ENCODE peak calls at places on chromosome 19, in ten cellular contexts. F is BJ, N is RWPE2, H is HAP-1, G is tibial artery, K is right atrium auricular region, E is thoracic aorta, Q is neural progenitor cell, D is heart right ventricle, P is Peyer's patch. R is an unnamed sample. For H3K36me3, the result is how much of the 10 kb centered on the place peaks cover.

GRCh38 chr19:13965377-13965896 is 13.1 kb downstream of the DCAF15 start:
- DNase-seq in G (no peak), H (no peak), P (no peak), K (no peak), F (no peak), E (no peak), N (no peak), Q (no peak), D (no peak), R (no peak)

GRCh38 chr19:34733266-34733825 is 697 bp upstream of the ZNF181 start:
- DNase-seq in G (peak), P (peak), K (peak), D (peak), H (peak), E (peak), Q (peak), N (no peak), F (no peak), R (no peak)

GRCh38 chr19:30450101-30450500 is 77.9 kb downstream of the ZNF536 start:
- DNase-seq in G (no peak), Q (peak), D (peak), H (peak), F (no peak), N (no peak), K (peak), P (no peak), E (no peak), R (peak)

GRCh38 chr19:44961821-44962220 is 6.6 kb downstream of the CLPTM1 start:
- DNase-seq in D (no peak), F (no peak), K (no peak), P (no peak), N (no peak), Q (no peak), G (no peak), E (no peak), H (no peak), R (no peak)

GRCh38 chr19:36838784-36839324 is 667 bp upstream of the ZNF790 start:
- DNase-seq in Q (no peak), H (no peak), G (no peak), P (no peak), D (no peak), K (no peak), F (peak), E (no peak), N (peak), R (no peak)

GRCh38 chr19:19115954-19116353 is 22.3 kb downstream of the TMEM161A start:
- DNase-seq in D (no peak), K (no peak), Q (peak), N (no peak), F (no peak), G (no peak), H (no peak), E (no peak), P (peak), R (peak)

GRCh38 chr19:21474671-21475181 is 30.7 kb upstream of the ZNF429 start:
- DNase-seq in Q (peak), H (no peak), P (peak), N (no peak), G (peak), E (peak), D (peak), K (peak), F (no peak), R (peak)

GRCh38 chr19:14434543-14435319 is 1.6 kb downstream of the PKN1 start:
- DNase-seq in E (peak), F (peak), G (peak), P (no peak), N (no peak), Q (no peak), K (peak), D (peak), H (no peak), R (peak)

GRCh38 chr19:17947815-17948473 is 15.1 kb downstream of the CCDC124 start:
- DNase-seq in G (peak), E (peak), K (peak), D (peak), Q (peak), P (peak), N (peak), F (peak), H (peak), R (peak)

GRCh38 chr19:15836345-15836594 is 20.8 kb upstream of the OR10H1 start:
- DNase-seq in H (no peak), P (no peak), N (no peak), F (no peak), G (no peak), Q (no peak), E (no peak), K (peak), D (no peak), R (no peak)

GRCh38 chr19:58334691-58335249 is 8.0 kb downstream of the ZSCAN22 start:
- DNase-seq in H (no peak), K (no peak), P (no peak), N (no peak), D (no peak), F (no peak), E (no peak), Q (no peak), G (no peak), R (no peak)

GRCh38 chr19:12939908-12940533 is 1.6 kb downstream of the CALR start:
- DNase-seq in Q (no peak), D (no peak), P (no peak), G (no peak), K (no peak), E (no peak), H (no peak), F (no peak), N (no peak), R (no peak)

GRCh38 chr19:57103573-57104277 is 16.1 kb upstream of the USP29 start:
- DNase-seq in F (peak), E (peak), G (peak), H (peak), Q (peak), D (peak), P (peak), N (no peak), K (peak), R (peak)

GRCh38 chr19:32233091-32233490 is 112.3 kb upstream of the ZNF507 start:
- DNase-seq in K (peak), N (no peak), Q (no peak), E (no peak), F (no peak), P (no peak), G (no peak), H (no peak), D (no peak), R (no peak)

GRCh38 chr19:43132696-43133095 is 50.2 kb upstream of the PSG2 start:
- DNase-seq in E (no peak), N (no peak), Q (no peak), H (no peak), P (no peak), K (no peak), F (no peak), G (no peak), D (no peak), R (no peak)

GRCh38 chr19:52946322-52947310 is 16.1 kb downstream of the ZNF816 start:
- DNase-seq in E (no peak), Q (peak), D (no peak), N (no peak), P (no peak), H (no peak), K (no peak), G (no peak), F (no peak), R (peak)

GRCh38 chr19:43799502-43800142 is 2.6 kb downstream of the LYPD5 start:
- DNase-seq in D (no peak), G (no peak), P (no peak), N (no peak), K (no peak), Q (no peak), F (no peak), E (no peak), H (no peak), R (peak)

GRCh38 chr19:22427587-22428298 is 5.6 kb upstream of the ZNF98 start:
- DNase-seq in Q (no peak), E (no peak), G (no peak), K (no peak), P (no peak), F (no peak), N (no peak), D (no peak), H (no peak), R (no peak)

GRCh38 chr19:12786149-12786870 is 5.0 kb upstream of the JUNB start:
- DNase-seq in G (peak), E (no peak), N (no peak), Q (no peak), F (no peak), D (peak), P (peak), K (peak), H (no peak), R (peak)

GRCh38 chr19:21396893-21397572 is at the start of gene ZNF493:
- DNase-seq in G (peak), K (peak), F (peak), H (peak), Q (peak), D (peak), N (peak), P (peak), E (peak), R (peak)

GRCh38 chr19:13077233-13077632 is 25.4 kb downstream of the LYL1 start:
- DNase-seq in E (no peak), F (no peak), K (no peak), Q (no peak), N (no peak), G (no peak), D (no peak), H (no peak), P (no peak), R (no peak)

GRCh38 chr19:50649433-50650391 is at the start of gene C19orf81:
- DNase-seq in K (no peak), E (no peak), P (no peak), G (no peak), N (no peak), F (no peak), H (peak), Q (peak), D (no peak), R (peak)

GRCh38 chr19:57841364-57841763 is 8.3 kb upstream of the ZNF587 start:
- DNase-seq in G (no peak), N (no peak), E (no peak), Q (no peak), D (no peak), F (no peak), H (no peak), P (no peak), K (no peak), R (no peak)

GRCh38 chr19:46674416-46675178 is 13.6 kb upstream of the DACT3 start:
- DNase-seq in K (no peak), P (no peak), F (no peak), N (no peak), D (no peak), Q (peak), E (no peak), H (no peak), G (no peak), R (peak)

GRCh38 chr19:5063873-5064645 is 95.1 kb downstream of the KDM4B start:
- DNase-seq in F (no peak), H (no peak), Q (no peak), N (no peak), P (no peak), K (no peak), D (no peak), G (no peak), E (no peak), R (no peak)

GRCh38 chr19:35318679-35319448 is 10.1 kb upstream of the CD22 start:
- DNase-seq in F (peak), P (peak), Q (no peak), N (peak), H (no peak), K (peak), D (peak), G (peak), E (peak), R (no peak)

GRCh38 chr19:34900245-34900644 is 26.5 kb upstream of the ZNF30 start:
- DNase-seq in D (no peak), Q (no peak), K (no peak), N (no peak), E (no peak), F (no peak), H (no peak), P (no peak), G (no peak), R (no peak)

GRCh38 chr19:16382775-16383543 is 58.3 kb downstream of the KLF2 start:
- DNase-seq in P (peak), K (peak), E (peak), F (peak), Q (peak), G (peak), H (peak), D (peak), N (no peak), R (peak)

GRCh38 chr19:58067240-58067912 is 8.3 kb downstream of the ZNF135 start:
- DNase-seq in Q (no peak), G (no peak), K (no peak), N (no peak), F (no peak), H (no peak), E (no peak), P (no peak), D (no peak), R (no peak)

GRCh38 chr19:677601-678380 is 1.6 kb downstream of the FSTL3 start:
- DNase-seq in P (no peak), Q (no peak), H (no peak), E (no peak), K (no peak), F (no peak), N (no peak), D (no peak), G (no peak), R (peak)

GRCh38 chr19:8663920-8664670 is 33.7 kb downstream of the NFILZ start:
- DNase-seq in F (no peak), H (no peak), D (no peak), Q (no peak), N (no peak), P (peak), G (no peak), K (no peak), E (no peak), R (peak)

GRCh38 chr19:48623556-48624066 is 4.3 kb downstream of the SPHK2 start:
- DNase-seq in G (no peak), D (no peak), F (no peak), N (no peak), H (no peak), P (no peak), K (no peak), Q (peak), E (no peak), R (peak)

DNA sequence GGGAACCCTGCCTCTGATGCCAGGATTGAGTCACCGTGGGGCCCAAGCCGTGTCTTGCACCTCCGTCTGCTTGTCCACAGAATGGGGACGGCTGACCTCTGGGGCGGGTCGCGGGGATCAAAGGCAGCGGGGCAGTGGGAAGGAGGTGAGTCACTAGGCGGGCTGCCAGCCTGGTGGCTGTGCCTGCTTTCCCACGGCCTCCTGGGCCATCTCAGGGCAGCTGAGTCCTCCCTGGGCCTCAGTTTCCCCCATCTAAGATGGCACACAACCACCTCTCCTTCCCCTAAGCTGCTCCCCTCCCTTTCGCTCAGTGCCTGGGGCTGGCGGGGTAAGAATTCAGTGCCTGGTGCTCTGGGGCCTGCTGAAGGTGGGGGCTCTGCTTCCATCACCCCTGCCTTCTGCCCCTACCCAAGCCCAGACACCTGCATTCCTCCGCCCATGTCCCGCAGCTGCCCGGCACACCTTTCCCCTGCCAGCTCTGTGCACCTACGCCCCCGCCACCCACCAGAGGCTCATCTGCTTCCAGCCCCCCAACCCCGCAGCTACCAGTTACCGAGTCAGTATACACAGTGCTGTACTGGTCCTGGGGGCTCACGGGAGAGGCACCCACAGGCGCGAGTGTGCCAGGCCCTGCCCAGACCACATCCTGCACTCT is 3.5 kb downstream of the MKNK2 start:
- DNase-seq in H (no peak), E (no peak), N (peak), K (no peak), G (peak), D (no peak), P (no peak), Q (peak), F (no peak), R (peak)
- H3K4me3 ChIP-seq in H (no peak), E (peak), N (no peak), K (no peak), G (peak), D (no peak), P (peak), Q (no peak), F (no peak), R (no peak)

DNA sequence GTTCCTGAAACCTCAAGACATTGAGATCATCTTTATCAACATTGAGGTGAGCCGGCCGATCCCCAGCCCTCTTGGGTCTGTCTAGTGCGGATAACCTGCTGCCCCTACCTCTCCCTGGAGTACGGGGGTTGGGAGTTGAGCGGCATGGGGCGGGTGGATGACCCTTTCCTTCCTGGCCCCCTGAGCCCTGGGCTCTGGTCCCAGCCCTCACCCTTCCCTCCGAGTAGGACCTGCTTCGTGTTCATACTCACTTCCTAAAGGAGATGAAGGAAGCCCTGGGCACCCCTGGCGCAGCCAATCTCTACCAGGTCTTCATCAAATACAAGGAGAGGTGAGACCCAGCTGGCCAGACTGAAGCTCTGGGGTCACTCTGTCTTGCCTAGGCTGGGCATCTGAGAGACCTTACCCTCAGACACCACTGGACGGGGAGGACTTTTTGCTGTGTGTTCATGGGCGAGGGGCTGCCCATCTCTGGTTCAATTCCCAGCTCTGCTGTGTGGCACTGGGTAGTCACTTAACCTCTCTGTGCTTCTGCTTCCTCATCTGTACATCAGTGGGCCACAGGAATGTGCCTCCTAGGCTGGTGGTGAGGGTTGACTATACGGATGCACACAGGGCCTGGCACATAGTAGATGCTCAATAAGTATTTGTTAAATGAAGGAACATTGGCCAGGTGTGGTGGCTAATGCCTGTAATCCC is 52.7 kb downstream of the VAV1 start:
- DNase-seq in H (no peak), N (no peak), E (no peak), K (no peak), G (peak), D (no peak), P (no peak), F (no peak), Q (no peak), R (no peak)
- H3K36me3 ChIP-seq in H (under half), N (under half), E (under half), K (under half), G (under half), D (under half), P (under half), F (under half), Q (under half), R (under half)

GRCh38 chr19:53978975-53979801 is 12.2 kb upstream of the CACNG6 start:
- DNase-seq in K (no peak), H (no peak), F (no peak), D (no peak), E (no peak), P (no peak), N (no peak), Q (no peak), G (no peak), R (peak)
- H3K4me3 ChIP-seq in K (no peak), H (peak), F (peak), D (peak), E (peak), P (no peak), N (peak), Q (peak), G (no peak), R (peak)

DNA sequence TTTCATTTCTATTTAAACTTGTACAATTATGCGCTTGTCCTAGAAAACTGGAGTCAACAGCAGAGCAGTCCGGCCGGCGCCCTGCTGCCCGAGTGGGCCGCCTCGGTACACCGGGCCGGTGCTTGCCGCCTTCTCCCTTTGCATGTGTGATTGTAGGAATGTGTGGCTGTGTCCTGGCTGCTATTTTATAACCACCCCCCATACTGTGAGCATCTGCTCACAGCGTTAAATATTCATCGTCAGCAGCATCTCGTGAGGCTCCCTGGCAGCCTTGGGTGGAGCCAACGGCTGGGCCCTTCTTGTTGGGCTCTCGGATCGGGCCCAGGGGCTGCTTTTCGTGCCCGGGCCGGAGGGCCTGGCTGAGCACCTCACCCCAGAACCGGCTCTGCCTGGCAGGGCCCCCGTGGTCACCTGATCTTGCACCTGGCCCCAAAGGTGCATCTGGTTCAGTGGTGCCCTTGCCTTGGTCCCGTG is 10.6 kb downstream of the PIAS4 start:
- DNase-seq in G (no peak), K (no peak), P (no peak), N (no peak), E (no peak), D (no peak), Q (no peak), F (no peak), H (no peak), R (no peak)
- H3K36me3 ChIP-seq in G (under half), K (under half), P (under half), N (under half), E (under half), D (half or more), Q (under half), F (under half), H (under half), R (under half)

GRCh38 chr19:38318595-38319142 is 976 bp upstream of the KCNK6 start:
- DNase-seq in P (no peak), K (no peak), H (no peak), Q (no peak), G (no peak), F (no peak), E (no peak), N (peak), D (peak), R (no peak)

GRCh38 chr19:38315657-38316476 is at the start of gene YIF1B:
- DNase-seq in E (peak), N (peak), P (peak), D (peak), Q (peak), F (peak), K (peak), G (peak), H (peak), R (peak)

GRCh38 chr19:38319421-38320258 is at the start of gene KCNK6:
- DNase-seq in N (peak), G (peak), E (no peak), P (peak), Q (peak), K (no peak), D (peak), H (no peak), F (no peak), R (peak)

GRCh38 chr19:38317104-38317612 is 1.4 kb upstream of the YIF1B start:
- DNase-seq in D (no peak), Q (no peak), G (no peak), K (no peak), E (no peak), F (no peak), H (no peak), P (peak), N (no peak), R (no peak)

GRCh38 chr19:38316477-38317067 is 825 bp upstream of the YIF1B start:
- DNase-seq in N (no peak), F (no peak), G (no peak), K (no peak), D (no peak), P (no peak), H (no peak), Q (no peak), E (no peak), R (no peak)
- H3K4me3 ChIP-seq in N (peak), F (peak), G (peak), K (peak), D (peak), P (peak), H (peak), Q (peak), E (peak), R (peak)